ENCODE peak calls at places on chromosome 11, in nine cellular contexts. B is heart right ventricle, L is gastrocnemius medialis, J is HFF-Myc, F is neural progenitor cell, K is kidney epithelial cell, D is AG04449, Z is cardiac fibroblast, U is tibial artery. O is an unnamed sample.

GRCh38 chr11:33161120-33162005 is at the start of gene CSTF3:
- DNase-seq in J (peak; percentile 97), U (peak; percentile 100), Z (peak; percentile 99), F (peak; percentile 100), B (peak; percentile 100), K (peak; percentile 95), L (peak; percentile 99), D (peak; percentile 80), O (peak; percentile 99)

GRCh38 chr11:65036931-65037330 is 4.1 kb upstream of the SAC3D1 start:
- DNase-seq in U (peak; percentile 84), Z (peak; percentile 16), K (no peak), L (no peak), F (no peak), D (no peak), B (peak; percentile 62), J (no peak), O (peak; percentile 20)

GRCh38 chr11:121723261-121723741 is 270.5 kb upstream of the SORL1-AS1 start:
- DNase-seq in D (no peak), L (no peak), K (no peak), Z (peak; percentile 89), B (peak; percentile 21), J (no peak), U (peak; percentile 67), F (peak; percentile 37), O (no peak)

GRCh38 chr11:66884443-66884842 is 27.6 kb downstream of the LRFN4 start:
- DNase-seq in F (no peak), D (no peak), U (no peak), J (no peak), Z (no peak), K (no peak), B (no peak), L (no peak), O (no peak)

GRCh38 chr11:18203723-18204122 is 31.1 kb downstream of the MRGPRX4 start:
- DNase-seq in U (no peak), J (peak; percentile 6), Z (peak; percentile 26), D (no peak), B (no peak), L (no peak), F (peak; percentile 80), K (no peak), O (peak; percentile 12)

GRCh38 chr11:46686886-46687810 is 13.3 kb downstream of the ARHGAP1 start:
- DNase-seq in D (no peak), J (peak; percentile 38), U (no peak), Z (peak; percentile 90), B (no peak), L (no peak), F (no peak), K (no peak), O (no peak)

GRCh38 chr11:47212938-47213337 is 1.8 kb upstream of the DDB2 start:
- DNase-seq in B (no peak), Z (no peak), L (no peak), F (no peak), D (no peak), U (no peak), J (no peak), K (no peak), O (no peak)

GRCh38 chr11:33307984-33308383 is 50.8 kb downstream of the HIPK3 start:
- DNase-seq in Z (no peak), J (no peak), D (no peak), L (no peak), U (no peak), B (no peak), F (no peak), K (no peak), O (no peak)

GRCh38 chr11:95067042-95067827 is 516 bp downstream of the SRSF8 start:
- DNase-seq in J (no peak), K (no peak), D (no peak), Z (peak; percentile 82), B (peak; percentile 83), U (peak; percentile 93), L (peak; percentile 83), F (peak; percentile 85), O (peak; percentile 87)

GRCh38 chr11:105022527-105022926 is 441 bp downstream of the CASP5 start:
- DNase-seq in K (no peak), Z (no peak), J (no peak), L (no peak), F (no peak), U (no peak), D (no peak), B (no peak), O (no peak)

GRCh38 chr11:1341928-1342524 is 32.6 kb upstream of the TOLLIP start:
- DNase-seq in U (no peak), Z (peak; percentile 77), D (peak; percentile 2), J (peak; percentile 11), L (no peak), F (no peak), B (peak; percentile 32), K (no peak), O (peak; percentile 4)

GRCh38 chr11:121741954-121742361 is 289.2 kb upstream of the SORL1-AS1 start:
- DNase-seq in F (no peak), Z (peak; percentile 99), J (no peak), B (peak; percentile 81), K (no peak), L (peak; percentile 18), U (peak; percentile 94), D (no peak), O (no peak)

GRCh38 chr11:81420668-81421550 is 1312.8 kb downstream of the FAM181B start:
- DNase-seq in Z (no peak), U (no peak), J (no peak), F (peak; percentile 76), D (no peak), L (no peak), B (no peak), K (no peak), O (no peak)

GRCh38 chr11:77589181-77589520 is 602 bp upstream of the AQP11 start:
- DNase-seq in F (no peak), L (no peak), D (no peak), Z (no peak), B (no peak), U (no peak), K (no peak), J (no peak), O (no peak)

GRCh38 chr11:85269109-85269508 is 358.0 kb downstream of the DLG2 start:
- DNase-seq in B (no peak), L (no peak), F (no peak), U (no peak), Z (no peak), K (no peak), J (no peak), D (no peak), O (no peak)

GRCh38 chr11:9914064-9914463 is 250.2 kb downstream of the SWAP70 start:
- DNase-seq in Z (no peak), K (no peak), D (no peak), J (no peak), U (no peak), B (no peak), F (no peak), L (no peak), O (no peak)

GRCh38 chr11:69834251-69834650 is 15.0 kb upstream of the FGF3 start:
- DNase-seq in Z (no peak), B (no peak), L (no peak), D (no peak), K (no peak), F (no peak), J (no peak), U (peak; percentile 42), O (no peak)

DNA sequence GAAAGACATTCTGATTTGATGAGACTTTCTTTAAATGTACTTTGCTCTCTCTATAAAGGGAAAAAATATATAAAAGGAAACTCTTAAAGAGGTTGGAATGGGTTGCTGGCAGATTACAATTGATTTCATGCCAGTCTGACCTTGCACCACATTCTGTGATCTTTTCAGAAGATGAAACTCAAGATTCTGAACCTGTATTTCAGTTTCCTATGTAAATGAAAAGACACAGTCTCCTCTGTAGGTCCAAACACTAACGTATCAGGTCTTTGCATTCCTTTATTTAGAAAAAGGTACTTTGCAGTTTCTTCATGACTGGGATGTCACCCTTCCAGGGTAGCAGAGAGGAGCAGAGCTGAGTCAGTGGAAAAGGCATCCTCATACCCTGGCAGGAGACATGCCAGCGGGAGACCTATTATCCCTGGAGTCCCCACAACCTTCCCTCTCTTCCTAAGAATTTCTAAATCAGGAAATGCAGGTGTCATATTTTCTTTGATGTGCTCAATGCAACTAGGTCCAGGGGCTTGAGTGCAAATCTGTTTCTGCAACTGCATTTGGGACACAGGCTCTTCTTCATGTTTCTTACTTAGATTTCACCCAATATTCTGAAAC is 282.6 kb downstream of the CADM1 start:
- DNase-seq in K (no peak), L (no peak), D (no peak), U (no peak), J (no peak), B (no peak), F (no peak), Z (no peak), O (no peak)
- H3K4me3 ChIP-seq in K (no peak overlapping the region), L (no peak overlapping the region), D (no peak overlapping the region), U (no peak overlapping the region), J (no peak overlapping the region), B (no peak overlapping the region), F (no peak overlapping the region), Z (no peak overlapping the region), O (no peak overlapping the region)

GRCh38 chr11:72589802-72590761 is 84.1 kb downstream of the PDE2A start:
- DNase-seq in Z (peak; percentile 32), B (peak; percentile 32), U (no peak), J (no peak), K (no peak), L (no peak), D (no peak), F (peak; percentile 83), O (peak; percentile 31)
- H3K4me3 ChIP-seq in Z (no peak overlapping the region), B (peak overlapping the region; percentile 24), U (peak overlapping the region; percentile 37), J (no peak overlapping the region), K (peak overlapping the region; percentile 16), L (peak overlapping the region; percentile 0), D (no peak overlapping the region), F (peak overlapping the region; percentile 54), O (no peak overlapping the region)

GRCh38 chr11:35179466-35180135 is 40.6 kb downstream of the CD44 start:
- DNase-seq in Z (no peak), D (no peak), B (no peak), J (no peak), U (no peak), F (no peak), L (no peak), K (no peak), O (peak; percentile 39)
- H3K4me3 ChIP-seq in Z (no peak overlapping the region), D (no peak overlapping the region), B (no peak overlapping the region), J (no peak overlapping the region), U (no peak overlapping the region), F (no peak overlapping the region), L (no peak overlapping the region), K (no peak overlapping the region), O (no peak overlapping the region)

GRCh38 chr11:128690746-128691091 is 3.2 kb upstream of the FLI1 start:
- DNase-seq in B (no peak), J (no peak), K (no peak), L (no peak), F (peak; percentile 30), Z (no peak), D (no peak), U (no peak), O (no peak)
- H3K4me3 ChIP-seq in B (peak overlapping the region; percentile 25), J (no peak overlapping the region), K (no peak overlapping the region), L (no peak overlapping the region), F (no peak overlapping the region), Z (no peak overlapping the region), D (no peak overlapping the region), U (peak overlapping the region; percentile 41), O (no peak overlapping the region)

DNA sequence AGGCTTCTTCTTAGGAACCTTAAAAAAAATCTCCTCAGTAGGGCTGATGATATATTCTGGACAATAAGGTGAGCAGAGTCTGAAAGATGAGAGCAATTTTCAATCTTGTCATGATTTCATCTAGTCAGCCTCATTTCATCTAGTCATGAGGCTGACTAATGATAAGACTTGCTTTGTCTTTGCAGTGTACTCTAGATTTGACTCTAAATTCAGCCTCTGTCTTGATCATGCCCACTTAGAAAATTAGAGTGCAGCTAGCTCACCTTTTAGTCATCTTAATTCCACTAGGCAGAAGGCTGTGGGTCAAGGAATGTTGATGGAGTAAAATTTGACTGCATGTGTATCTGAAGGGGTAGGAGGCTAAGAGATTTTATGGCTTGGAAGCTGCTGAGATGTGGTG is 5.5 kb downstream of the EHF start:
- DNase-seq in K (no peak), Z (no peak), J (no peak), L (no peak), B (no peak), D (no peak), U (no peak), F (no peak), O (no peak)
- H3K4me3 ChIP-seq in K (no peak overlapping the region), Z (no peak overlapping the region), J (no peak overlapping the region), L (no peak overlapping the region), B (no peak overlapping the region), D (no peak overlapping the region), U (no peak overlapping the region), F (no peak overlapping the region), O (no peak overlapping the region)